ENCODE peak calls at places on chromosomes 2 and 18, in eight cellular contexts. N is kidney, I is fibroblast of the aortic adventitia, U is psoas muscle, J is adrenal gland, L is AG04449, G is stomach, C is K562. D is an unnamed sample.

GRCh38 chr2:168712053-168712452 is 90.4 kb upstream of the NOSTRIN start:
- DNase-seq in N (no peak), I (no peak), U (no peak), J (no peak), L (no peak), G (no peak), C (peak), D (no peak)

GRCh38 chr2:41042343-41042742 is 590.5 kb upstream of the SLC8A1 start:
- DNase-seq in N (no peak), I (no peak), U (no peak), J (no peak), L (no peak), G (no peak), C (no peak), D (no peak)

GRCh38 chr2:230000118-230000841 is 68.4 kb downstream of the SLC16A14 start:
- DNase-seq in N (no peak), I (no peak), U (no peak), J (no peak), L (no peak), G (no peak), C (no peak), D (no peak)

GRCh38 chr2:88159955-88160415 is 10.2 kb upstream of the THNSL2 start:
- DNase-seq in N (no peak), I (peak), U (no peak), J (peak), L (no peak), G (peak), C (peak), D (no peak)

GRCh38 chr18:60198063-60198462 is 174.5 kb downstream of the MC4R start:
- DNase-seq in N (no peak), I (peak), U (no peak), J (no peak), L (no peak), G (no peak), C (peak), D (no peak)

GRCh38 chr2:15313657-15314056 is 247.5 kb downstream of the NBAS start:
- DNase-seq in N (no peak), I (peak), U (no peak), J (no peak), L (no peak), G (no peak), C (peak), D (no peak)

GRCh38 chr2:156190532-156190931 is 142.0 kb downstream of the NR4A2 start:
- DNase-seq in N (no peak), I (no peak), U (no peak), J (no peak), L (no peak), G (no peak), C (no peak), D (no peak)

GRCh38 chr2:25443766-25444165 is 102.0 kb upstream of the DNMT3A start:
- DNase-seq in N (no peak), I (no peak), U (no peak), J (no peak), L (no peak), G (no peak), C (no peak), D (no peak)

GRCh38 chr18:21745234-21745633 is 4.6 kb downstream of the MIB1 start:
- DNase-seq in N (no peak), I (no peak), U (no peak), J (no peak), L (no peak), G (no peak), C (no peak), D (no peak)

GRCh38 chr2:98730053-98730850 is 680 bp downstream of the MGAT4A start:
- DNase-seq in N (peak), I (peak), U (peak), J (peak), L (no peak), G (peak), C (no peak), D (peak)

GRCh38 chr2:96580771-96581170 is 44.2 kb downstream of the ARID5A start:
- DNase-seq in N (no peak), I (no peak), U (no peak), J (no peak), L (no peak), G (no peak), C (peak), D (no peak)

GRCh38 chr2:191573216-191573615 is 104.7 kb upstream of the NABP1 start:
- DNase-seq in N (no peak), I (no peak), U (no peak), J (no peak), L (no peak), G (no peak), C (no peak), D (no peak)

GRCh38 chr2:191572319-191572718 is 105.6 kb upstream of the NABP1 start:
- DNase-seq in N (no peak), I (no peak), U (no peak), J (no peak), L (no peak), G (no peak), C (no peak), D (no peak)

GRCh38 chr2:191574232-191574631 is 103.7 kb upstream of the NABP1 start:
- DNase-seq in N (no peak), I (no peak), U (no peak), J (no peak), L (no peak), G (no peak), C (no peak), D (no peak)

GRCh38 chr2:191569025-191569424 is 108.9 kb upstream of the NABP1 start:
- DNase-seq in N (no peak), I (no peak), U (no peak), J (no peak), L (no peak), G (no peak), C (no peak), D (no peak)

GRCh38 chr2:191571163-191571769 is 106.7 kb upstream of the NABP1 start:
- DNase-seq in N (no peak), I (peak), U (no peak), J (no peak), L (no peak), G (no peak), C (peak), D (no peak)
- TF ChIP-seq CTCF in N (peak), I (peak), U (peak), J (peak), L (peak), G (no peak), C (peak), D (peak)

GRCh38 chr18:48832961-48833700 is 117.6 kb downstream of the SMAD7 start:
- DNase-seq in N (peak), I (peak), U (no peak), J (peak), L (no peak), G (peak), C (no peak), D (peak)
- H3K4me3 ChIP-seq in N (no peak), I (no peak), U (no peak), J (no peak), L (no peak), G (no peak), C (no peak), D (peak)

DNA sequence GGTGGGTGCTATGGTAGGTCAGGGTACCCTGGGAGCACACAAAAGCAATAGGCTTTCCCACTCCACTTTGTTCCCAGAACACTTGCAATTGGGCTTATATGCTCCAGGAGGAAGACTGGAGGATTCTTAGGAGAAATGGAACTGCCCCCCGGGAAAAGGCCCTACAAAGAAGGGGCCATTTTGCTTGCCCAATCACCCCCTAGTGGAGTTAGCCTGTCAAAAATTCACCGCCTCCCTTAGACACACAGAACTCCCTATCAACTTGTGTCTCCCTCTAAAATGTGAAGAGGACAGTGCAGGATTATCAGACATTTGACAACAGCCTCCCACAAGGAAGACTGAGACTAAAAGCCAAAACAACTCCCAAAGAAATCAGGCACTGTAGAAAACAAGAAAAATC is 36.5 kb downstream of the NLRC4 start:
- DNase-seq in N (no peak), I (no peak), U (no peak), J (no peak), L (no peak), G (no peak), C (no peak), D (no peak)
- TF ChIP-seq CTCF in N (no peak), I (no peak), U (no peak), J (no peak), L (no peak), G (no peak), C (peak), D (no peak)

GRCh38 chr2:74551942-74552913 is 1.5 kb downstream of the LOXL3 start:
- DNase-seq in N (no peak), I (no peak), U (no peak), J (no peak), L (no peak), G (no peak), C (no peak), D (no peak)
- H3K4me3 ChIP-seq in N (no peak), I (peak), U (no peak), J (no peak), L (peak), G (no peak), C (no peak), D (no peak)

GRCh38 chr2:216590780-216591179 is 42.4 kb upstream of the IGFBP2 start:
- DNase-seq in N (peak), I (peak), U (no peak), J (peak), L (no peak), G (no peak), C (peak), D (no peak)
- TF ChIP-seq CTCF in N (no peak), I (no peak), U (no peak), J (no peak), L (no peak), G (no peak), C (no peak), D (no peak)

GRCh38 chr2:8256888-8257287 is 425.0 kb upstream of the ID2 start:
- DNase-seq in N (no peak), I (no peak), U (no peak), J (no peak), L (no peak), G (no peak), C (no peak), D (no peak)
- H3K4me3 ChIP-seq in N (no peak), I (no peak), U (no peak), J (no peak), L (no peak), G (no peak), C (no peak), D (no peak)

D was measured in upper lobe of right lung.